ENCODE peak calls at places on chromosomes 16 and 17, in eight cellular contexts. K is breast epithelium, E is adrenal gland, S is transverse colon, H is aorta, Z is AG04450, B is RWPE2, I is ascending aorta. P is an unnamed sample. For H3K27me3, the result is how much of the 10 kb centered on the place peaks cover.

GRCh38 chr17:27282054-27282501 is 11.8 kb upstream of the WSB1 start:
- DNase-seq in B (no peak), I (no peak), S (no peak), E (no peak), H (no peak), Z (no peak), K (no peak), P (no peak)

GRCh38 chr16:12215302-12216105 is 239.0 kb downstream of the SNX29 start:
- DNase-seq in S (no peak), H (no peak), I (no peak), B (no peak), K (no peak), E (no peak), Z (no peak), P (no peak)

GRCh38 chr16:6571044-6571443 is 761.6 kb upstream of the RBFOX1 start:
- DNase-seq in S (no peak), E (no peak), I (no peak), Z (no peak), H (no peak), B (no peak), K (no peak), P (no peak)

GRCh38 chr17:68195667-68196393 is 52.0 kb upstream of the AMZ2 start:
- DNase-seq in B (peak), H (no peak), K (no peak), S (no peak), Z (no peak), I (no peak), E (no peak), P (no peak)

GRCh38 chr16:23014592-23014991 is 134.7 kb downstream of the USP31 start:
- DNase-seq in Z (no peak), H (no peak), B (no peak), K (no peak), I (no peak), E (no peak), S (no peak), P (no peak)

GRCh38 chr16:2912330-2913199 is 834 bp downstream of the FLYWCH1 start:
- DNase-seq in Z (peak), E (peak), I (no peak), S (peak), H (peak), B (no peak), K (no peak), P (no peak)

GRCh38 chr16:30659507-30660423 is 1.5 kb downstream of the FBRS start:
- DNase-seq in Z (no peak), K (peak), H (no peak), E (peak), I (no peak), B (no peak), S (peak), P (no peak)

GRCh38 chr17:27550974-27551505 is 79.9 kb upstream of the LGALS9 start:
- DNase-seq in H (no peak), Z (no peak), B (no peak), S (no peak), K (no peak), I (no peak), E (no peak), P (no peak)

GRCh38 chr16:78770353-78771091 is 671.1 kb downstream of the WWOX start:
- DNase-seq in I (no peak), S (peak), E (peak), K (no peak), H (peak), Z (no peak), B (no peak), P (peak)

GRCh38 chr17:19342611-19343255 is 19.8 kb downstream of the B9D1 start:
- DNase-seq in K (no peak), S (no peak), H (no peak), B (no peak), E (peak), I (peak), Z (no peak), P (no peak)

GRCh38 chr17:54749157-54749556 is 151.5 kb upstream of the TOM1L1 start:
- DNase-seq in K (no peak), E (no peak), S (no peak), Z (no peak), H (no peak), I (no peak), B (no peak), P (no peak)

DNA sequence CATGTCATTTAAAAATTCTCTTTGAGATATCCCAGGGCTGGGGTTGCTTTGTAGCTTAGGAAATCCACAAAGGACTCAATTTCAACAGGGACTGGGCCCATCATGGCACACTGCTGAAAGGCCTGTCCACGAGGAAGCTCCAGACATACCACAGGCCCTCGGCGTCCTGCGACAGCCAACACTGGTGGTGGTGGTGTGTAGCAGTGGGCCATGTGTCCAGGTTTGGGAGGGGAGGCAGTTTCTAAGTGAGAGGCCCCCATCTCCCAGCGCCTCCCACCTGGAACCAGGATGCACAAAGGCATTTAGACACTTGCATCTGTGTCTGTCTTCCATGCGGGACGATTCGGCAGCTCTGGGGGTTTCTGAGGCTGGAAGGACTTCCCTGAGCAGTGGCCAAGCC is 65.2 kb upstream of the ZNF423 start:
- DNase-seq in B (no peak), H (no peak), Z (no peak), I (no peak), S (no peak), K (no peak), E (no peak), P (no peak)
- H3K27me3 ChIP-seq in B (under half), H (under half), Z (under half), I (under half), S (under half), K (under half), E (under half), P (under half)

GRCh38 chr17:61410100-61410551 is 10.5 kb downstream of the TBX2 start:
- DNase-seq in B (peak), H (no peak), I (peak), K (no peak), Z (no peak), S (no peak), E (peak), P (peak)

GRCh38 chr17:61409301-61410099 is 9.9 kb downstream of the TBX2 start:
- DNase-seq in H (peak), I (peak), E (peak), B (peak), Z (no peak), K (peak), S (peak), P (peak)

GRCh38 chr17:61411944-61412859 is 12.6 kb downstream of the TBX2 start:
- DNase-seq in B (peak), I (peak), Z (no peak), H (peak), K (peak), S (peak), E (peak), P (peak)

GRCh38 chr17:61411114-61411943 is 11.7 kb downstream of the TBX2 start:
- DNase-seq in Z (no peak), E (peak), K (peak), B (peak), S (peak), H (peak), I (peak), P (peak)

DNA sequence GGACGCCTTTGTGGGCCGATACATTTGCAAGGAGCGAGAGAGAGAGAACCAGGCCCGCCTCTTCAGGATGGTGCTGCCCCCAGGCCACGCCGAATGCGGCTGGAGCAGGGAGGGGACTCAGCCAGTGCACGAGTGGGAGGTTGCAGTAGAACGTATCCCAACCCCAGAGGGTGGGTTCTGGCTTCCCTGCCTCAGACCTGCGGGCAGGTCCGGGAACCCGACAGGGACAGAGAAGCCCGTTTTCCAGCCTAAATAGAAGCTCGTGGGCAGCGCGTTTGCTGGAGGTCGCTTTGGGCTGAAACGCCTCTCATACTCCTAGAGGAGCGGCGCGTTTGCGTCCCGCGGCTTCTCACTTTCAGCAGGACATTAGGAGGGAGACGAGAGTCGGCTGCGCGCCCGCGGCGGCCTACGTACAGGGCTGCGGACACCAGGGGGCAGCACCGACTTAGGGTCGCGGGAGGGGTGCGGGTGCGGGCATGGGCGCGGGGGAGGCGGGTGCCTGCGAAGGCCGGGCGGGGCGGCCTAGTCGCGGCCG is 11.0 kb downstream of the TBX2 start:
- DNase-seq in S (peak), K (peak), Z (peak), H (peak), B (peak), I (peak), E (peak), P (peak)
- H3K27ac ChIP-seq in S (peak), K (peak), Z (peak), H (no peak), B (no peak), I (peak), E (no peak), P (peak)

GRCh38 chr16:81767987-81768592 is 11.0 kb upstream of the PLCG2 start:
- DNase-seq in I (no peak), S (no peak), Z (no peak), E (no peak), B (no peak), K (no peak), H (no peak), P (no peak)
- H3K27me3 ChIP-seq in I (under half), S (half or more), Z (under half), E (under half), B (under half), K (under half), H (under half), P (under half)

DNA sequence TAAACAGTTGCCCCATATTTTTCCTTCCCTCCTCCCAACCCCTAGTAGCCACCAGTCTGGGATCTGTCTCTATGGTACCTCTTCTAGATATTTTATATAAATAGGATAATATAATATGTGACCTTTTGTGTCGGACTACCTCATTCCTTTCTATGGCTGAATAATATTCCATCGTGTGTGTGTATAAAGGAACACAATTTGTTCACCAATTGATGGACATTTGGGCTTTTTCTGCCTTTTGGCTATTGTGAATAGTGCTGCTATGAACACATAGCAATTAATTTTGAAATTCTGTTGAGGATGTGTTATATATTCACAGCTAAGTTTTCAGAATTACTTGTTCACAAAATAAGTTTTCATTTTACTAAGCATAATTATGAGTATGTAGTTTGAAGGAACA is 2.5 kb downstream of the NFATC3 start:
- DNase-seq in K (no peak), B (no peak), I (no peak), S (no peak), H (no peak), E (no peak), Z (no peak), P (no peak)
- H3K27ac ChIP-seq in K (no peak), B (peak), I (peak), S (peak), H (no peak), E (no peak), Z (no peak), P (no peak)

GRCh38 chr16:88961031-88961430 is 16.0 kb downstream of the CBFA2T3 start:
- DNase-seq in E (no peak), S (no peak), H (peak), B (no peak), I (no peak), K (no peak), Z (no peak), P (no peak)
- H3K27me3 ChIP-seq in E (under half), S (under half), H (under half), B (under half), I (under half), K (under half), Z (under half), P (under half)

GRCh38 chr17:75124041-75124818 is 7.3 kb downstream of the NT5C start:
- DNase-seq in Z (no peak), B (peak), H (no peak), E (peak), S (peak), I (no peak), K (no peak), P (peak)
- H3K27ac ChIP-seq in Z (peak), B (peak), H (no peak), E (no peak), S (peak), I (no peak), K (no peak), P (no peak)

GRCh38 chr17:48759288-48759687 is 30.7 kb upstream of the HOXB13 start:
- DNase-seq in B (no peak), K (no peak), H (no peak), I (no peak), S (no peak), E (no peak), Z (no peak), P (no peak)
- H3K27me3 ChIP-seq in B (under half), K (half or more), H (under half), I (under half), S (half or more), E (half or more), Z (half or more), P (under half)

GRCh38 chr16:17389392-17389791 is 81.4 kb downstream of the XYLT1 start:
- DNase-seq in S (no peak), E (no peak), K (no peak), B (no peak), I (no peak), H (no peak), Z (no peak), P (no peak)

GRCh38 chr16:17382949-17383348 is 87.8 kb downstream of the XYLT1 start:
- DNase-seq in S (peak), K (no peak), I (no peak), E (no peak), H (no peak), Z (no peak), B (no peak), P (no peak)

GRCh38 chr16:17386229-17386628 is 84.5 kb downstream of the XYLT1 start:
- DNase-seq in B (no peak), Z (no peak), E (no peak), H (no peak), S (no peak), I (no peak), K (no peak), P (no peak)

GRCh38 chr16:17384473-17384872 is 86.3 kb downstream of the XYLT1 start:
- DNase-seq in B (no peak), H (no peak), Z (no peak), K (no peak), I (no peak), E (no peak), S (no peak), P (no peak)

DNA sequence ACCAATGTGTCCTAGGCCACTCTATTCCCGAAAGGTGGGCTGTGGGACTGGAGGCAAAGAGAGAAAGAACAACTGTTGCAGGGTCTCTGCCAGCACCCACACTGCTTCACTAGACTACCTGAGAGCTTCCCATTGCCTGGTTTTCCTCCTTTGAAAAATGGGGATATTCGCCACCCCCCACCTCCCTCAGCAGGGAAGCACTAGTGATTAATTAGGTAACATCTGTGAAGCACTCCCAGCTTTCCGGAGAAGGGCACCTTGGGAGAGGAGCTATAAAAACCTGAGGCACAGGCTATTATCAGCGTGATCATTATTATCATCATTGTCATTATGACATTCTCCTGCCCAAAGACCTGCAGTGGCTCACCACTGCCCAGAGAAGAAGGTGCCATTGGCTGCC is 83.5 kb downstream of the XYLT1 start:
- DNase-seq in Z (no peak), E (no peak), B (no peak), S (no peak), K (no peak), I (no peak), H (no peak), P (no peak)
- H3K27ac ChIP-seq in Z (no peak), E (no peak), B (no peak), S (no peak), K (no peak), I (no peak), H (no peak), P (no peak)

DNA sequence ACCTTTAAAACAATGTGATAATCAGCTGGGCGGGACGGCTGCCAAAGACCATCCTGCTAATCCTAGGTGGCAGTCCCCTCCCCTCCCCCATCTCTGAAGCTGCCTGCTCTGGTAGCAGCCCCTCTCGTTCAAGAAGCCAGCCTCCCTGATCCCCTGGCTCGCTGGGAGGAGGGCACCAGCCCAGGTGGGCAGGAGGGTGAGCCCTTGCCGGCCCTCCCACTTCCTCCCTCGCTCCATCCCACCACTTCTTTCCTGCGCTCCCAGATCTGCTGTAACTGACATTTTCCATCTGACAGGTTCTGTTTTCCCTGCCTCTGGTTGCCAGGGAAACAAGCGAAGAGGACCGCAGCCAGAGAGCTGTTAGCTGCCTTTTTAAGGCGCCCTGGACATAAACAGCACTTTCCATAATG is 155.7 kb upstream of the TNRC6C start:
- DNase-seq in Z (no peak), H (peak), B (no peak), I (no peak), S (no peak), K (no peak), E (peak), P (peak)
- H3K27me3 ChIP-seq in Z (under half), H (under half), B (under half), I (under half), S (under half), K (under half), E (under half), P (under half)